ENCODE peak calls at places on chromosomes 4 and X, in nine cellular contexts. One of them, this sample, is unnamed.

GRCh38 chr4:98508825-98509539 is 149.4 kb downstream of the TSPAN5 start:
- DNase-seq in HepG2: no peak
- DNase-seq in endothelial cell of umbilical vein: no peak
- DNase-seq in stomach: no peak
- DNase-seq in lower leg skin: no peak
- DNase-seq in body of pancreas: no peak
- DNase-seq in gastrocnemius medialis: no peak
- DNase-seq in IMR-90: no peak
- DNase-seq in esophagus squamous epithelium: no peak
- DNase-seq in this sample: no peak

GRCh38 chrX:115563633-115564182 is 2.7 kb downstream of the PLS3 start:
- DNase-seq in esophagus squamous epithelium: no peak
- DNase-seq in body of pancreas: no peak
- DNase-seq in IMR-90: no peak
- DNase-seq in endothelial cell of umbilical vein: peak; percentile 36
- DNase-seq in HepG2: no peak
- DNase-seq in stomach: no peak
- DNase-seq in gastrocnemius medialis: no peak
- DNase-seq in lower leg skin: no peak
- DNase-seq in this sample: no peak

GRCh38 chrX:55057691-55058249 is 17.1 kb upstream of the PAGE2B start:
- DNase-seq in body of pancreas: peak; percentile 52
- DNase-seq in stomach: no peak
- DNase-seq in lower leg skin: no peak
- DNase-seq in esophagus squamous epithelium: no peak
- DNase-seq in HepG2: peak; percentile 7
- DNase-seq in endothelial cell of umbilical vein: peak; percentile 65
- DNase-seq in gastrocnemius medialis: no peak
- DNase-seq in IMR-90: peak; percentile 28
- DNase-seq in this sample: no peak

GRCh38 chrX:40864972-40865371 is 129.6 kb upstream of the MED14 start:
- DNase-seq in endothelial cell of umbilical vein: no peak
- DNase-seq in IMR-90: peak; percentile 89
- DNase-seq in gastrocnemius medialis: peak; percentile 18
- DNase-seq in HepG2: no peak
- DNase-seq in stomach: no peak
- DNase-seq in body of pancreas: no peak
- DNase-seq in esophagus squamous epithelium: no peak
- DNase-seq in lower leg skin: no peak
- DNase-seq in this sample: no peak

GRCh38 chrX:150692837-150693781 is at the start of gene MTMR1:
- DNase-seq in gastrocnemius medialis: peak; percentile 16
- DNase-seq in body of pancreas: peak; percentile 63
- DNase-seq in HepG2: no peak
- DNase-seq in stomach: peak; percentile 44
- DNase-seq in lower leg skin: no peak
- DNase-seq in endothelial cell of umbilical vein: peak; percentile 6
- DNase-seq in IMR-90: no peak
- DNase-seq in esophagus squamous epithelium: no peak
- DNase-seq in this sample: peak; percentile 43

GRCh38 chr4:84892950-84893349 is 73.5 kb downstream of the WDFY3 start:
- DNase-seq in endothelial cell of umbilical vein: no peak
- DNase-seq in lower leg skin: no peak
- DNase-seq in body of pancreas: no peak
- DNase-seq in esophagus squamous epithelium: no peak
- DNase-seq in HepG2: no peak
- DNase-seq in stomach: no peak
- DNase-seq in gastrocnemius medialis: no peak
- DNase-seq in IMR-90: no peak
- DNase-seq in this sample: no peak

GRCh38 chr4:8093587-8094274 is 64.9 kb downstream of the ABLIM2 start:
- DNase-seq in body of pancreas: no peak
- DNase-seq in endothelial cell of umbilical vein: no peak
- DNase-seq in lower leg skin: no peak
- DNase-seq in gastrocnemius medialis: no peak
- DNase-seq in stomach: no peak
- DNase-seq in esophagus squamous epithelium: no peak
- DNase-seq in IMR-90: no peak
- DNase-seq in HepG2: no peak
- DNase-seq in this sample: no peak

GRCh38 chrX:51899741-51900140 is 6.3 kb downstream of the MAGED1 start:
- DNase-seq in stomach: no peak
- DNase-seq in body of pancreas: no peak
- DNase-seq in lower leg skin: no peak
- DNase-seq in IMR-90: peak; percentile 45
- DNase-seq in endothelial cell of umbilical vein: no peak
- DNase-seq in gastrocnemius medialis: no peak
- DNase-seq in HepG2: no peak
- DNase-seq in esophagus squamous epithelium: no peak
- DNase-seq in this sample: no peak

GRCh38 chr4:79747252-79747651 is 325.8 kb downstream of the ANTXR2 start:
- DNase-seq in HepG2: no peak
- DNase-seq in IMR-90: no peak
- DNase-seq in esophagus squamous epithelium: no peak
- DNase-seq in lower leg skin: no peak
- DNase-seq in body of pancreas: no peak
- DNase-seq in endothelial cell of umbilical vein: no peak
- DNase-seq in stomach: no peak
- DNase-seq in gastrocnemius medialis: no peak
- DNase-seq in this sample: no peak

GRCh38 chrX:51182545-51182944 is 150.1 kb upstream of the NUDT10 start:
- DNase-seq in stomach: no peak
- DNase-seq in HepG2: no peak
- DNase-seq in IMR-90: no peak
- DNase-seq in esophagus squamous epithelium: no peak
- DNase-seq in body of pancreas: no peak
- DNase-seq in endothelial cell of umbilical vein: no peak
- DNase-seq in lower leg skin: no peak
- DNase-seq in gastrocnemius medialis: no peak
- DNase-seq in this sample: no peak

GRCh38 chr4:134313591-134313990 is 112.0 kb upstream of the PABPC4L start:
- DNase-seq in stomach: no peak
- DNase-seq in HepG2: no peak
- DNase-seq in gastrocnemius medialis: no peak
- DNase-seq in IMR-90: no peak
- DNase-seq in lower leg skin: no peak
- DNase-seq in esophagus squamous epithelium: no peak
- DNase-seq in endothelial cell of umbilical vein: peak; percentile 2
- DNase-seq in body of pancreas: no peak
- DNase-seq in this sample: no peak

GRCh38 chr4:123503698-123504389 is 107.2 kb downstream of the SPRY1 start:
- DNase-seq in endothelial cell of umbilical vein: no peak
- DNase-seq in IMR-90: no peak
- DNase-seq in lower leg skin: no peak
- DNase-seq in stomach: no peak
- DNase-seq in esophagus squamous epithelium: no peak
- DNase-seq in HepG2: no peak
- DNase-seq in gastrocnemius medialis: no peak
- DNase-seq in body of pancreas: no peak
- DNase-seq in this sample: no peak

GRCh38 chr4:123505077-123505456 is 108.5 kb downstream of the SPRY1 start:
- DNase-seq in lower leg skin: no peak
- DNase-seq in stomach: peak; percentile 38
- DNase-seq in esophagus squamous epithelium: no peak
- DNase-seq in body of pancreas: peak; percentile 41
- DNase-seq in HepG2: peak; percentile 76
- DNase-seq in gastrocnemius medialis: no peak
- DNase-seq in IMR-90: peak; percentile 20
- DNase-seq in endothelial cell of umbilical vein: no peak
- DNase-seq in this sample: no peak

GRCh38 chr4:123506311-123506685 is 109.7 kb downstream of the SPRY1 start:
- DNase-seq in gastrocnemius medialis: no peak
- DNase-seq in body of pancreas: no peak
- DNase-seq in endothelial cell of umbilical vein: no peak
- DNase-seq in HepG2: no peak
- DNase-seq in lower leg skin: no peak
- DNase-seq in IMR-90: no peak
- DNase-seq in esophagus squamous epithelium: no peak
- DNase-seq in stomach: no peak
- DNase-seq in this sample: no peak

GRCh38 chr4:123501733-123502132 is 105.1 kb downstream of the SPRY1 start:
- DNase-seq in IMR-90: no peak
- DNase-seq in gastrocnemius medialis: no peak
- DNase-seq in body of pancreas: no peak
- DNase-seq in endothelial cell of umbilical vein: no peak
- DNase-seq in lower leg skin: no peak
- DNase-seq in stomach: no peak
- DNase-seq in esophagus squamous epithelium: no peak
- DNase-seq in HepG2: no peak
- DNase-seq in this sample: no peak

GRCh38 chr4:123505457-123506310 is 109.1 kb downstream of the SPRY1 start:
- DNase-seq in lower leg skin: peak; percentile 87
- DNase-seq in body of pancreas: peak; percentile 73
- DNase-seq in stomach: peak; percentile 62
- DNase-seq in HepG2: peak; percentile 97
- DNase-seq in esophagus squamous epithelium: no peak
- DNase-seq in IMR-90: peak; percentile 61
- DNase-seq in endothelial cell of umbilical vein: peak; percentile 74
- DNase-seq in gastrocnemius medialis: peak; percentile 19
- DNase-seq in this sample: peak; percentile 19
- TF ChIP-seq POLR2A in lower leg skin: no peak
- TF ChIP-seq POLR2A in body of pancreas: peak; percentile 49
- TF ChIP-seq POLR2A in stomach: no peak
- TF ChIP-seq POLR2A in HepG2: peak; percentile 65
- TF ChIP-seq POLR2A in esophagus squamous epithelium: no peak
- TF ChIP-seq POLR2A in IMR-90: no peak
- TF ChIP-seq POLR2A in endothelial cell of umbilical vein: no peak
- TF ChIP-seq POLR2A in gastrocnemius medialis: no peak
- TF ChIP-seq POLR2A in this sample: no peak

GRCh38 chrX:153032397-153033118 is 23.7 kb upstream of the PNMA3 start:
- DNase-seq in HepG2: peak; percentile 21
- DNase-seq in IMR-90: peak; percentile 18
- DNase-seq in esophagus squamous epithelium: no peak
- DNase-seq in gastrocnemius medialis: peak; percentile 51
- DNase-seq in body of pancreas: peak; percentile 75
- DNase-seq in endothelial cell of umbilical vein: peak; percentile 56
- DNase-seq in lower leg skin: peak; percentile 95
- DNase-seq in stomach: peak; percentile 75
- DNase-seq in this sample: peak; percentile 68
- TF ChIP-seq POLR2A in HepG2: no peak
- TF ChIP-seq POLR2A in IMR-90: no peak
- TF ChIP-seq POLR2A in esophagus squamous epithelium: no peak
- TF ChIP-seq POLR2A in gastrocnemius medialis: no peak
- TF ChIP-seq POLR2A in body of pancreas: peak; percentile 23
- TF ChIP-seq POLR2A in endothelial cell of umbilical vein: no peak
- TF ChIP-seq POLR2A in lower leg skin: no peak
- TF ChIP-seq POLR2A in stomach: no peak
- TF ChIP-seq POLR2A in this sample: peak; percentile 66

GRCh38 chr4:54542119-54542438 is 115.7 kb upstream of the KIT start:
- DNase-seq in stomach: no peak
- DNase-seq in gastrocnemius medialis: no peak
- DNase-seq in endothelial cell of umbilical vein: no peak
- DNase-seq in IMR-90: no peak
- DNase-seq in lower leg skin: no peak
- DNase-seq in body of pancreas: no peak
- DNase-seq in HepG2: no peak
- DNase-seq in esophagus squamous epithelium: no peak
- DNase-seq in this sample: no peak

GRCh38 chr4:54541426-54542118 is 116.2 kb upstream of the KIT start:
- DNase-seq in esophagus squamous epithelium: no peak
- DNase-seq in endothelial cell of umbilical vein: no peak
- DNase-seq in gastrocnemius medialis: no peak
- DNase-seq in stomach: no peak
- DNase-seq in lower leg skin: no peak
- DNase-seq in IMR-90: peak; percentile 54
- DNase-seq in body of pancreas: no peak
- DNase-seq in HepG2: no peak
- DNase-seq in this sample: no peak

GRCh38 chr4:54540931-54541330 is 116.8 kb upstream of the KIT start:
- DNase-seq in gastrocnemius medialis: no peak
- DNase-seq in stomach: no peak
- DNase-seq in lower leg skin: no peak
- DNase-seq in esophagus squamous epithelium: no peak
- DNase-seq in endothelial cell of umbilical vein: no peak
- DNase-seq in body of pancreas: no peak
- DNase-seq in IMR-90: no peak
- DNase-seq in HepG2: no peak
- DNase-seq in this sample: no peak

GRCh38 chr4:54543088-54543795 is 114.5 kb upstream of the KIT start:
- DNase-seq in HepG2: no peak
- DNase-seq in body of pancreas: no peak
- DNase-seq in lower leg skin: no peak
- DNase-seq in esophagus squamous epithelium: no peak
- DNase-seq in stomach: no peak
- DNase-seq in gastrocnemius medialis: no peak
- DNase-seq in endothelial cell of umbilical vein: no peak
- DNase-seq in IMR-90: peak; percentile 94
- DNase-seq in this sample: no peak

GRCh38 chr4:54542540-54543041 is 115.2 kb upstream of the KIT start:
- DNase-seq in endothelial cell of umbilical vein: no peak
- DNase-seq in gastrocnemius medialis: no peak
- DNase-seq in HepG2: no peak
- DNase-seq in lower leg skin: no peak
- DNase-seq in esophagus squamous epithelium: no peak
- DNase-seq in IMR-90: peak; percentile 16
- DNase-seq in stomach: no peak
- DNase-seq in body of pancreas: no peak
- DNase-seq in this sample: no peak
- TF ChIP-seq POLR2A in endothelial cell of umbilical vein: no peak
- TF ChIP-seq POLR2A in gastrocnemius medialis: no peak
- TF ChIP-seq POLR2A in HepG2: no peak
- TF ChIP-seq POLR2A in lower leg skin: no peak
- TF ChIP-seq POLR2A in esophagus squamous epithelium: no peak
- TF ChIP-seq POLR2A in IMR-90: no peak
- TF ChIP-seq POLR2A in stomach: no peak
- TF ChIP-seq POLR2A in body of pancreas: no peak
- TF ChIP-seq POLR2A in this sample: no peak

GRCh38 chr4:23876418-23877089 is 13.3 kb downstream of the PPARGC1A start:
- DNase-seq in endothelial cell of umbilical vein: no peak
- DNase-seq in body of pancreas: no peak
- DNase-seq in gastrocnemius medialis: no peak
- DNase-seq in lower leg skin: no peak
- DNase-seq in stomach: no peak
- DNase-seq in esophagus squamous epithelium: no peak
- DNase-seq in IMR-90: no peak
- DNase-seq in HepG2: no peak
- DNase-seq in this sample: no peak

GRCh38 chr4:23881052-23881501 is 8.8 kb downstream of the PPARGC1A start:
- DNase-seq in esophagus squamous epithelium: no peak
- DNase-seq in stomach: no peak
- DNase-seq in IMR-90: no peak
- DNase-seq in gastrocnemius medialis: peak; percentile 70
- DNase-seq in endothelial cell of umbilical vein: no peak
- DNase-seq in HepG2: peak; percentile 95
- DNase-seq in lower leg skin: no peak
- DNase-seq in body of pancreas: no peak
- DNase-seq in this sample: no peak

GRCh38 chr4:23878912-23879732 is 10.7 kb downstream of the PPARGC1A start:
- DNase-seq in endothelial cell of umbilical vein: no peak
- DNase-seq in esophagus squamous epithelium: no peak
- DNase-seq in IMR-90: peak; percentile 28
- DNase-seq in body of pancreas: no peak
- DNase-seq in gastrocnemius medialis: no peak
- DNase-seq in lower leg skin: no peak
- DNase-seq in stomach: no peak
- DNase-seq in HepG2: no peak
- DNase-seq in this sample: no peak

GRCh38 chr4:23877758-23878229 is 12.1 kb downstream of the PPARGC1A start:
- DNase-seq in IMR-90: peak; percentile 84
- DNase-seq in endothelial cell of umbilical vein: no peak
- DNase-seq in lower leg skin: no peak
- DNase-seq in body of pancreas: no peak
- DNase-seq in gastrocnemius medialis: peak; percentile 75
- DNase-seq in esophagus squamous epithelium: no peak
- DNase-seq in HepG2: peak; percentile 97
- DNase-seq in stomach: no peak
- DNase-seq in this sample: no peak

GRCh38 chr4:23878235-23878861 is 11.5 kb downstream of the PPARGC1A start:
- DNase-seq in IMR-90: no peak
- DNase-seq in body of pancreas: no peak
- DNase-seq in stomach: no peak
- DNase-seq in lower leg skin: no peak
- DNase-seq in endothelial cell of umbilical vein: no peak
- DNase-seq in HepG2: no peak
- DNase-seq in gastrocnemius medialis: no peak
- DNase-seq in esophagus squamous epithelium: no peak
- DNase-seq in this sample: no peak
- TF ChIP-seq POLR2A in IMR-90: no peak
- TF ChIP-seq POLR2A in body of pancreas: no peak
- TF ChIP-seq POLR2A in stomach: no peak
- TF ChIP-seq POLR2A in lower leg skin: no peak
- TF ChIP-seq POLR2A in endothelial cell of umbilical vein: no peak
- TF ChIP-seq POLR2A in HepG2: no peak
- TF ChIP-seq POLR2A in gastrocnemius medialis: peak; percentile 5
- TF ChIP-seq POLR2A in esophagus squamous epithelium: no peak
- TF ChIP-seq POLR2A in this sample: no peak

This sample was measured in GM12891.